ENCODE peak calls at places on chromosome 2, in six cellular contexts. One of them, this sample, is unnamed.

GRCh38 chr2:9993490-9994165 is 42.1 kb downstream of the GRHL1 start:
- DNase-seq in neuronal stem cell: no peak
- DNase-seq in IMR-90: no peak
- DNase-seq in mesendoderm: no peak
- DNase-seq in H1: no peak
- DNase-seq in trophoblast cell: no peak
- DNase-seq in this sample: no peak

GRCh38 chr2:69082430-69082997 is 69.5 kb downstream of the ANTXR1 start:
- DNase-seq in neuronal stem cell: no peak
- DNase-seq in IMR-90: peak; percentile 90
- DNase-seq in mesendoderm: peak; percentile 44
- DNase-seq in H1: no peak
- DNase-seq in trophoblast cell: peak; percentile 39
- DNase-seq in this sample: peak; percentile 99

GRCh38 chr2:145563752-145564615 is 1044.1 kb upstream of the ZEB2 start:
- DNase-seq in neuronal stem cell: no peak
- DNase-seq in IMR-90: peak; percentile 72
- DNase-seq in mesendoderm: no peak
- DNase-seq in H1: no peak
- DNase-seq in trophoblast cell: no peak
- DNase-seq in this sample: peak; percentile 24

GRCh38 chr2:111617299-111617803 is 266.6 kb downstream of the ANAPC1 start:
- DNase-seq in neuronal stem cell: no peak
- DNase-seq in IMR-90: peak; percentile 61
- DNase-seq in mesendoderm: peak; percentile 25
- DNase-seq in H1: no peak
- DNase-seq in trophoblast cell: no peak
- DNase-seq in this sample: peak; percentile 28

GRCh38 chr2:240932001-240932723 is 26.0 kb downstream of the CROCC2 start:
- DNase-seq in neuronal stem cell: no peak
- DNase-seq in IMR-90: no peak
- DNase-seq in mesendoderm: no peak
- DNase-seq in H1: no peak
- DNase-seq in trophoblast cell: no peak
- DNase-seq in this sample: no peak

GRCh38 chr2:61793389-61793836 is 60.4 kb downstream of the FAM161A start:
- DNase-seq in neuronal stem cell: peak; percentile 58
- DNase-seq in IMR-90: peak; percentile 54
- DNase-seq in mesendoderm: peak; percentile 85
- DNase-seq in H1: peak; percentile 62
- DNase-seq in trophoblast cell: peak; percentile 87
- DNase-seq in this sample: peak; percentile 72

GRCh38 chr2:191675807-191676667 is 1.9 kb upstream of the NABP1 start:
- DNase-seq in neuronal stem cell: no peak
- DNase-seq in IMR-90: no peak
- DNase-seq in mesendoderm: peak; percentile 44
- DNase-seq in H1: no peak
- DNase-seq in trophoblast cell: no peak
- DNase-seq in this sample: no peak

GRCh38 chr2:206435738-206436137 is 7.6 kb upstream of the ADAM23 start:
- DNase-seq in neuronal stem cell: no peak
- DNase-seq in IMR-90: no peak
- DNase-seq in mesendoderm: no peak
- DNase-seq in H1: no peak
- DNase-seq in trophoblast cell: peak; percentile 36
- DNase-seq in this sample: peak; percentile 86

GRCh38 chr2:232876978-232877441 is 6.9 kb downstream of the SNORC start:
- DNase-seq in neuronal stem cell: no peak
- DNase-seq in IMR-90: no peak
- DNase-seq in mesendoderm: no peak
- DNase-seq in H1: no peak
- DNase-seq in trophoblast cell: no peak
- DNase-seq in this sample: no peak

GRCh38 chr2:134254836-134255235 is 964 bp downstream of the MGAT5 start:
- DNase-seq in neuronal stem cell: no peak
- DNase-seq in IMR-90: no peak
- DNase-seq in mesendoderm: no peak
- DNase-seq in H1: no peak
- DNase-seq in trophoblast cell: no peak
- DNase-seq in this sample: no peak

GRCh38 chr2:25000503-25001328 is 29.0 kb upstream of the DNAJC27 start:
- DNase-seq in neuronal stem cell: no peak
- DNase-seq in IMR-90: peak; percentile 68
- DNase-seq in mesendoderm: no peak
- DNase-seq in H1: no peak
- DNase-seq in trophoblast cell: no peak
- DNase-seq in this sample: no peak

GRCh38 chr2:216714412-216714775 is 19.0 kb upstream of the IGFBP5 start:
- DNase-seq in neuronal stem cell: no peak
- DNase-seq in IMR-90: peak; percentile 71
- DNase-seq in mesendoderm: peak; percentile 58
- DNase-seq in H1: no peak
- DNase-seq in trophoblast cell: no peak
- DNase-seq in this sample: no peak

GRCh38 chr2:30373881-30374302 is 73.2 kb upstream of the LCLAT1 start:
- DNase-seq in neuronal stem cell: no peak
- DNase-seq in IMR-90: peak; percentile 89
- DNase-seq in mesendoderm: peak; percentile 19
- DNase-seq in H1: no peak
- DNase-seq in trophoblast cell: no peak
- DNase-seq in this sample: peak; percentile 79

GRCh38 chr2:88038263-88039105 is 17.1 kb downstream of the KRCC1 start:
- DNase-seq in neuronal stem cell: no peak
- DNase-seq in IMR-90: peak; percentile 97
- DNase-seq in mesendoderm: peak; percentile 73
- DNase-seq in H1: no peak
- DNase-seq in trophoblast cell: peak; percentile 57
- DNase-seq in this sample: peak; percentile 95

GRCh38 chr2:100653449-100654045 is 90.8 kb downstream of the PDCL3 start:
- DNase-seq in neuronal stem cell: no peak
- DNase-seq in IMR-90: no peak
- DNase-seq in mesendoderm: no peak
- DNase-seq in H1: no peak
- DNase-seq in trophoblast cell: no peak
- DNase-seq in this sample: no peak

GRCh38 chr2:227214622-227215041 is 50.2 kb downstream of the COL4A3 start:
- DNase-seq in neuronal stem cell: no peak
- DNase-seq in IMR-90: no peak
- DNase-seq in mesendoderm: no peak
- DNase-seq in H1: no peak
- DNase-seq in trophoblast cell: peak; percentile 87
- DNase-seq in this sample: no peak

GRCh38 chr2:62208758-62209114 is 12.8 kb downstream of the B3GNT2 start:
- DNase-seq in neuronal stem cell: no peak
- DNase-seq in IMR-90: no peak
- DNase-seq in mesendoderm: peak; percentile 36
- DNase-seq in H1: no peak
- DNase-seq in trophoblast cell: no peak
- DNase-seq in this sample: no peak

GRCh38 chr2:231615058-231615671 is 22.5 kb downstream of the TEX44 start:
- DNase-seq in neuronal stem cell: no peak
- DNase-seq in IMR-90: no peak
- DNase-seq in mesendoderm: peak; percentile 73
- DNase-seq in H1: no peak
- DNase-seq in trophoblast cell: peak; percentile 71
- DNase-seq in this sample: no peak

GRCh38 chr2:231613655-231614558 is 21.2 kb downstream of the TEX44 start:
- DNase-seq in neuronal stem cell: peak; percentile 93
- DNase-seq in IMR-90: peak; percentile 80
- DNase-seq in mesendoderm: peak; percentile 97
- DNase-seq in H1: no peak
- DNase-seq in trophoblast cell: peak; percentile 91
- DNase-seq in this sample: peak; percentile 94

GRCh38 chr2:231613054-231613654 is 20.5 kb downstream of the TEX44 start:
- DNase-seq in neuronal stem cell: no peak
- DNase-seq in IMR-90: no peak
- DNase-seq in mesendoderm: no peak
- DNase-seq in H1: no peak
- DNase-seq in trophoblast cell: no peak
- DNase-seq in this sample: no peak

GRCh38 chr2:231612199-231613053 is 19.8 kb downstream of the TEX44 start:
- DNase-seq in neuronal stem cell: peak; percentile 80
- DNase-seq in IMR-90: peak; percentile 96
- DNase-seq in mesendoderm: peak; percentile 96
- DNase-seq in H1: no peak
- DNase-seq in trophoblast cell: peak; percentile 97
- DNase-seq in this sample: peak; percentile 97

GRCh38 chr2:231614559-231615057 is 21.9 kb downstream of the TEX44 start:
- DNase-seq in neuronal stem cell: no peak
- DNase-seq in IMR-90: no peak
- DNase-seq in mesendoderm: peak; percentile 70
- DNase-seq in H1: no peak
- DNase-seq in trophoblast cell: no peak
- DNase-seq in this sample: no peak
- H2BK120ac ChIP-seq in neuronal stem cell: peak overlapping the region; percentile 100
- H2BK120ac ChIP-seq in IMR-90: peak overlapping the region; percentile 83
- H2BK120ac ChIP-seq in mesendoderm: peak overlapping the region; percentile 76
- H2BK120ac ChIP-seq in H1: peak overlapping the region; percentile 85
- H2BK120ac ChIP-seq in trophoblast cell: peak overlapping the region; percentile 27
- H2BK120ac ChIP-seq in this sample: peak overlapping the region; percentile 22

DNA sequence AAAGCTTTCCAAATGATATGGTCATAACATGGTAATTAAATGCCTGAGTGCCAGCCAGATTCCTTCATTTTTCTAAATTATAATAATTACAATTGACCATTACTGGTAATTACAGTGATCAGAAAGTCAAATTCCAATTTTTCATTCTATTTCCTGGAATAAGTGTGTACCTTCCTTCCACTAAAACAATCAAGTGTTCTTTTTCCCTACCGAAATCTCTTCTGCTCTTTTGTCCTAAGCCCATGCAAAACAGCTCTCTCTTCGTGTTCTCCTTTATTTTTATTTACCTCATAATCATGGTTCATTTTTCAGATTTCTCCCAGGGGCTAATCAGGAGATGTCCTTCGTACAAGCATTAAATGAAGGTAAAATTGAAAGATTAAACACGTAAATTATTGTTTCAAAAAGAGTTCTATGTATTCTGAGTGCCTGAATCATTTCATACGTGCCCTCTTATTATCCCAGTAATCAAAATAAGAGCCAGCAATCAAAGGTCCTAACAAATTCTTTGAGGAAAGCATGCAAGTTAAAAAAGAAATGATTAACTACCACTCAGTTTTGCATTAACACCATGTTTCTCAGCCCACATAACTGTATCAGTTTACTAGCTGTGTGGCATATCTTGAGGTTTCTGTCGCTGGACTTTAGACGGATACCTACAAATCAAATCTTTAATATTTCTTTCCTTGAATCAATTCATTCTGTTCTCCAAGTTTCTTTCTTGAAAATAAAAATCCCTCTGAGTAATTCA is 669.1 kb upstream of the CHAC2 start:
- DNase-seq in neuronal stem cell: no peak
- DNase-seq in IMR-90: no peak
- DNase-seq in mesendoderm: no peak
- DNase-seq in H1: no peak
- DNase-seq in trophoblast cell: no peak
- DNase-seq in this sample: no peak
- H3K4me3 ChIP-seq in neuronal stem cell: no peak overlapping the region
- H3K4me3 ChIP-seq in IMR-90: no peak overlapping the region
- H3K4me3 ChIP-seq in mesendoderm: no peak overlapping the region
- H3K4me3 ChIP-seq in H1: no peak overlapping the region
- H3K4me3 ChIP-seq in trophoblast cell: no peak overlapping the region
- H3K4me3 ChIP-seq in this sample: no peak overlapping the region

GRCh38 chr2:159614534-159615186 is 1.7 kb downstream of the BAZ2B start:
- DNase-seq in neuronal stem cell: no peak
- DNase-seq in IMR-90: peak; percentile 67
- DNase-seq in mesendoderm: no peak
- DNase-seq in H1: no peak
- DNase-seq in trophoblast cell: peak; percentile 61
- DNase-seq in this sample: no peak

GRCh38 chr2:159615936-159616733 is at the start of gene BAZ2B:
- DNase-seq in neuronal stem cell: peak; percentile 54
- DNase-seq in IMR-90: peak; percentile 88
- DNase-seq in mesendoderm: peak; percentile 91
- DNase-seq in H1: no peak
- DNase-seq in trophoblast cell: peak; percentile 59
- DNase-seq in this sample: peak; percentile 92

GRCh38 chr2:159613515-159614336 is 2.6 kb downstream of the BAZ2B start:
- DNase-seq in neuronal stem cell: no peak
- DNase-seq in IMR-90: peak; percentile 53
- DNase-seq in mesendoderm: no peak
- DNase-seq in H1: no peak
- DNase-seq in trophoblast cell: no peak
- DNase-seq in this sample: peak; percentile 63

GRCh38 chr2:159617080-159617479 is 732 bp upstream of the BAZ2B start:
- DNase-seq in neuronal stem cell: no peak
- DNase-seq in IMR-90: no peak
- DNase-seq in mesendoderm: no peak
- DNase-seq in H1: no peak
- DNase-seq in trophoblast cell: no peak
- DNase-seq in this sample: no peak

DNA sequence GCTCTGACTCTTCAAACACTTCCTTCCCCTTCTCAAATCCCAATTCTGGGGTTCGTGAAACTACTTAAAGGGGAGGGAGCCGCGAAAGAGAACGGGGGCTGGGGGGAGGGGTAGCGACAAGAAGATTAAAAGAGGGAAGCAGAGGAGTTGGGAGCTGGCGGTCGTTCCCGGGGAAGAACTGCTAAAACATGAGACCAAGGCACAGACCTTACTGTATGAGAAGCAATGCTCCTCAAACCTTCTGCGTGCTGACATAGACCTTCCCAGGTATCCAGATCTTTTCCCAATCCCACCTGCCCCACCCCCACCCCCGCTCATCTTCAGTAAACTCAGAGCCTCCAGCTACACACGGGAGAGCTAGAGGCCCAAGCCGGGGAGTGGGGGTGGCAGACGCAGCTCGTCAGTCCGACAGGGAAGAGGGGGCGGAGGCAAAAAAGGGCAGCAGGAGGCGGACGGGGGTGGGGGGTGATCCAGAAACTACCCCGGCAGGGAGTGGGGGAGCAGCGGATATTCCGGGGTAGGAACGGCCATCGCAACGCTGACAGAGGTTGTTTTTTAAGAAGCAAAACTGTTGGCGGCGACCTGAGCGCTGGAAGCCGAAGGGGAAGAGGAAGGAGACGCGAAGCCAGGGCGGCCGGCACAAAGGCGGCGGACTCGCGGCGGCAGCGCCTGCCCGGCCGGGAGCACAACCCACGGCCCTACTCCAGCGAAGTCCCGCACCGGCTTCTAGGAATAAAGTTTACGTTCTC is 987 bp downstream of the BAZ2B start:
- DNase-seq in neuronal stem cell: peak; percentile 78
- DNase-seq in IMR-90: peak; percentile 91
- DNase-seq in mesendoderm: peak; percentile 97
- DNase-seq in H1: peak; percentile 77
- DNase-seq in trophoblast cell: peak; percentile 85
- DNase-seq in this sample: peak; percentile 97
- H2BK120ac ChIP-seq in neuronal stem cell: peak overlapping the region; percentile 87
- H2BK120ac ChIP-seq in IMR-90: peak overlapping the region; percentile 78
- H2BK120ac ChIP-seq in mesendoderm: peak overlapping the region; percentile 88
- H2BK120ac ChIP-seq in H1: peak overlapping the region; percentile 72
- H2BK120ac ChIP-seq in trophoblast cell: peak overlapping the region; percentile 98
- H2BK120ac ChIP-seq in this sample: peak overlapping the region; percentile 99

DNA sequence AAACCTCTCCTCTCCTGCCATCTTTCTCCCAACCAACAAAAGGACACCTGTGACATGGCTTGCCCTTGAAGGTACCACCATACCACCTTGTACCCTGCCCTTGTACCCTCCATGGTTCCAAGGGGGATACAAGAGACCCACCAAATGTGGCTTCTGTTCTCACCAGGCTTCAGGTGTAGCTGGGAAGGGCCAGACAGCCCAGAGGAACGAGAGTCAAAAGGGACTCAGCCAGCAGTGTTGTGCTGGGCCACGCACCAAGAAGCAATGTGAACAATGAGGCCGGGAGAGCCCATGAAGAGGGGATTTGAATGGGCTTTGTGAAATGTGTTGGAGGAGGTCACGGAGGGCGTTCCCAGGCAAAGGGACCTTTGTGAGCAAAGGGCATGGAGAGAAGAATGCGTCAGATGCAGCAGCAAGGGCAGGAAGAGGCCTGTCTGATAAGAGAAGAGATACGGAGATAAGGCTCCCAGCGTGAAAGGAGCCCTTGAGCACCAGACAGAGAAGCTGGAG is 48.6 kb downstream of the PLB1 start:
- DNase-seq in neuronal stem cell: peak; percentile 85
- DNase-seq in IMR-90: no peak
- DNase-seq in mesendoderm: peak; percentile 98
- DNase-seq in H1: no peak
- DNase-seq in trophoblast cell: peak; percentile 91
- DNase-seq in this sample: no peak
- H3K4me3 ChIP-seq in neuronal stem cell: no peak overlapping the region
- H3K4me3 ChIP-seq in IMR-90: no peak overlapping the region
- H3K4me3 ChIP-seq in mesendoderm: no peak overlapping the region
- H3K4me3 ChIP-seq in H1: no peak overlapping the region
- H3K4me3 ChIP-seq in trophoblast cell: no peak overlapping the region
- H3K4me3 ChIP-seq in this sample: no peak overlapping the region

This sample was measured in mesenchymal stem cell.